ENCODE peak calls at places on chromosomes 16 and 17, in ten cellular contexts. One of them, this sample, is unnamed.

GRCh38 chr16:728890-729744 is 2.2 kb downstream of the HAGHL start:
- DNase-seq in ELR: no peak
- DNase-seq in adrenal gland: peak; percentile 63
- DNase-seq in testis: no peak
- DNase-seq in ACHN: no peak
- DNase-seq in left lung: no peak
- DNase-seq in T-helper 2 cell: no peak
- DNase-seq in transverse colon: no peak
- DNase-seq in NCI-H510A: no peak
- DNase-seq in anterior cingulate cortex: no peak
- DNase-seq in this sample: no peak

GRCh38 chr17:79919164-79919585 is 79.9 kb upstream of the CBX4 start:
- DNase-seq in adrenal gland: peak; percentile 94
- DNase-seq in ACHN: peak; percentile 94
- DNase-seq in testis: peak; percentile 96
- DNase-seq in left lung: peak; percentile 90
- DNase-seq in NCI-H510A: no peak
- DNase-seq in transverse colon: peak; percentile 94
- DNase-seq in anterior cingulate cortex: peak; percentile 50
- DNase-seq in ELR: no peak
- DNase-seq in T-helper 2 cell: no peak
- DNase-seq in this sample: peak; percentile 72

GRCh38 chr17:57332501-57332900 is 76.2 kb downstream of the MSI2 start:
- DNase-seq in adrenal gland: no peak
- DNase-seq in ELR: no peak
- DNase-seq in NCI-H510A: no peak
- DNase-seq in testis: no peak
- DNase-seq in T-helper 2 cell: no peak
- DNase-seq in anterior cingulate cortex: no peak
- DNase-seq in ACHN: no peak
- DNase-seq in left lung: no peak
- DNase-seq in transverse colon: no peak
- DNase-seq in this sample: no peak

GRCh38 chr17:80951121-80952090 is 40.2 kb upstream of the CHMP6 start:
- DNase-seq in transverse colon: no peak
- DNase-seq in anterior cingulate cortex: no peak
- DNase-seq in ELR: no peak
- DNase-seq in adrenal gland: no peak
- DNase-seq in T-helper 2 cell: no peak
- DNase-seq in ACHN: no peak
- DNase-seq in testis: no peak
- DNase-seq in left lung: peak; percentile 12
- DNase-seq in NCI-H510A: no peak
- DNase-seq in this sample: peak; percentile 14

GRCh38 chr17:50661348-50661747 is 26.7 kb downstream of the ABCC3 start:
- DNase-seq in ELR: no peak
- DNase-seq in transverse colon: no peak
- DNase-seq in adrenal gland: no peak
- DNase-seq in left lung: no peak
- DNase-seq in NCI-H510A: no peak
- DNase-seq in testis: no peak
- DNase-seq in anterior cingulate cortex: no peak
- DNase-seq in T-helper 2 cell: no peak
- DNase-seq in ACHN: no peak
- DNase-seq in this sample: no peak

GRCh38 chr17:3551189-3551588 is 6.4 kb downstream of the TRPV3 start:
- DNase-seq in adrenal gland: no peak
- DNase-seq in transverse colon: peak; percentile 63
- DNase-seq in NCI-H510A: no peak
- DNase-seq in left lung: no peak
- DNase-seq in anterior cingulate cortex: no peak
- DNase-seq in T-helper 2 cell: no peak
- DNase-seq in testis: no peak
- DNase-seq in ACHN: no peak
- DNase-seq in ELR: peak; percentile 24
- DNase-seq in this sample: no peak

GRCh38 chr16:53985865-53986264 is 281.9 kb downstream of the FTO start:
- DNase-seq in ACHN: no peak
- DNase-seq in anterior cingulate cortex: no peak
- DNase-seq in NCI-H510A: no peak
- DNase-seq in transverse colon: no peak
- DNase-seq in adrenal gland: no peak
- DNase-seq in testis: no peak
- DNase-seq in left lung: no peak
- DNase-seq in ELR: no peak
- DNase-seq in T-helper 2 cell: no peak
- DNase-seq in this sample: no peak

GRCh38 chr17:17236295-17237025 is 508 bp downstream of the FLCN start:
- DNase-seq in T-helper 2 cell: no peak
- DNase-seq in NCI-H510A: no peak
- DNase-seq in anterior cingulate cortex: no peak
- DNase-seq in ELR: peak; percentile 67
- DNase-seq in ACHN: peak; percentile 45
- DNase-seq in left lung: no peak
- DNase-seq in testis: no peak
- DNase-seq in transverse colon: peak; percentile 34
- DNase-seq in adrenal gland: no peak
- DNase-seq in this sample: peak; percentile 26

GRCh38 chr16:88509749-88510069 is 56.6 kb downstream of the ZFPM1 start:
- DNase-seq in T-helper 2 cell: no peak
- DNase-seq in anterior cingulate cortex: no peak
- DNase-seq in NCI-H510A: no peak
- DNase-seq in left lung: no peak
- DNase-seq in adrenal gland: no peak
- DNase-seq in testis: no peak
- DNase-seq in ELR: no peak
- DNase-seq in transverse colon: no peak
- DNase-seq in ACHN: no peak
- DNase-seq in this sample: no peak

GRCh38 chr17:29674270-29674669 is 51.6 kb upstream of the CORO6 start:
- DNase-seq in anterior cingulate cortex: no peak
- DNase-seq in NCI-H510A: no peak
- DNase-seq in adrenal gland: no peak
- DNase-seq in ACHN: no peak
- DNase-seq in left lung: no peak
- DNase-seq in ELR: no peak
- DNase-seq in T-helper 2 cell: no peak
- DNase-seq in transverse colon: no peak
- DNase-seq in testis: no peak
- DNase-seq in this sample: no peak

GRCh38 chr17:64781394-64781793 is 119.3 kb upstream of the SMURF2 start:
- DNase-seq in anterior cingulate cortex: no peak
- DNase-seq in transverse colon: peak; percentile 75
- DNase-seq in ELR: peak; percentile 55
- DNase-seq in T-helper 2 cell: peak; percentile 46
- DNase-seq in testis: no peak
- DNase-seq in left lung: peak; percentile 84
- DNase-seq in adrenal gland: peak; percentile 83
- DNase-seq in ACHN: no peak
- DNase-seq in NCI-H510A: peak; percentile 17
- DNase-seq in this sample: peak; percentile 65

GRCh38 chr16:2212362-2213324 is 2.0 kb upstream of the BRICD5 start:
- DNase-seq in anterior cingulate cortex: no peak
- DNase-seq in NCI-H510A: no peak
- DNase-seq in ACHN: no peak
- DNase-seq in left lung: peak; percentile 59
- DNase-seq in transverse colon: no peak
- DNase-seq in T-helper 2 cell: no peak
- DNase-seq in ELR: no peak
- DNase-seq in adrenal gland: peak; percentile 78
- DNase-seq in testis: peak; percentile 46
- DNase-seq in this sample: no peak

GRCh38 chr17:7046127-7046724 is 2.3 kb upstream of the SLC16A11 start:
- DNase-seq in testis: no peak
- DNase-seq in T-helper 2 cell: peak; percentile 27
- DNase-seq in ACHN: no peak
- DNase-seq in anterior cingulate cortex: no peak
- DNase-seq in left lung: peak; percentile 85
- DNase-seq in transverse colon: peak; percentile 95
- DNase-seq in ELR: peak; percentile 48
- DNase-seq in adrenal gland: peak; percentile 69
- DNase-seq in NCI-H510A: peak; percentile 93
- DNase-seq in this sample: peak; percentile 55

GRCh38 chr17:50955160-50955559 is 89.0 kb upstream of the TOB1 start:
- DNase-seq in adrenal gland: peak; percentile 69
- DNase-seq in left lung: no peak
- DNase-seq in ELR: no peak
- DNase-seq in NCI-H510A: no peak
- DNase-seq in T-helper 2 cell: no peak
- DNase-seq in testis: no peak
- DNase-seq in transverse colon: no peak
- DNase-seq in anterior cingulate cortex: no peak
- DNase-seq in ACHN: no peak
- DNase-seq in this sample: no peak

GRCh38 chr17:10349403-10349802 is 23.4 kb downstream of the MYH13 start:
- DNase-seq in ACHN: peak; percentile 26
- DNase-seq in NCI-H510A: no peak
- DNase-seq in ELR: no peak
- DNase-seq in anterior cingulate cortex: no peak
- DNase-seq in testis: no peak
- DNase-seq in transverse colon: no peak
- DNase-seq in left lung: no peak
- DNase-seq in T-helper 2 cell: no peak
- DNase-seq in adrenal gland: no peak
- DNase-seq in this sample: no peak

GRCh38 chr17:21033350-21033749 is 9.5 kb downstream of the USP22 start:
- DNase-seq in ACHN: no peak
- DNase-seq in T-helper 2 cell: no peak
- DNase-seq in ELR: peak; percentile 30
- DNase-seq in adrenal gland: peak; percentile 14
- DNase-seq in testis: no peak
- DNase-seq in transverse colon: no peak
- DNase-seq in anterior cingulate cortex: no peak
- DNase-seq in left lung: no peak
- DNase-seq in NCI-H510A: no peak
- DNase-seq in this sample: no peak

GRCh38 chr17:50358177-50358576 is 12.3 kb downstream of the XYLT2 start:
- DNase-seq in ELR: no peak
- DNase-seq in T-helper 2 cell: no peak
- DNase-seq in left lung: no peak
- DNase-seq in NCI-H510A: no peak
- DNase-seq in anterior cingulate cortex: no peak
- DNase-seq in adrenal gland: no peak
- DNase-seq in testis: no peak
- DNase-seq in ACHN: no peak
- DNase-seq in transverse colon: no peak
- DNase-seq in this sample: no peak

GRCh38 chr17:31533546-31534155 is 142.2 kb downstream of the RAB11FIP4 start:
- DNase-seq in testis: peak; percentile 54
- DNase-seq in NCI-H510A: no peak
- DNase-seq in ACHN: peak; percentile 79
- DNase-seq in transverse colon: no peak
- DNase-seq in ELR: peak; percentile 91
- DNase-seq in adrenal gland: no peak
- DNase-seq in anterior cingulate cortex: no peak
- DNase-seq in left lung: no peak
- DNase-seq in T-helper 2 cell: no peak
- DNase-seq in this sample: peak; percentile 80

GRCh38 chr16:13014516-13014915 is 113.1 kb downstream of the SHISA9 start:
- DNase-seq in ACHN: peak; percentile 38
- DNase-seq in testis: no peak
- DNase-seq in ELR: no peak
- DNase-seq in left lung: no peak
- DNase-seq in transverse colon: no peak
- DNase-seq in adrenal gland: no peak
- DNase-seq in T-helper 2 cell: no peak
- DNase-seq in anterior cingulate cortex: no peak
- DNase-seq in NCI-H510A: no peak
- DNase-seq in this sample: peak; percentile 91

GRCh38 chr17:11264183-11264871 is 23.3 kb downstream of the SHISA6 start:
- DNase-seq in adrenal gland: no peak
- DNase-seq in transverse colon: no peak
- DNase-seq in T-helper 2 cell: no peak
- DNase-seq in ACHN: peak; percentile 6
- DNase-seq in testis: no peak
- DNase-seq in ELR: peak; percentile 7
- DNase-seq in anterior cingulate cortex: no peak
- DNase-seq in left lung: no peak
- DNase-seq in NCI-H510A: no peak
- DNase-seq in this sample: no peak

GRCh38 chr17:82752371-82753200 is 721 bp downstream of the TBCD start:
- DNase-seq in left lung: no peak
- DNase-seq in anterior cingulate cortex: no peak
- DNase-seq in testis: peak; percentile 24
- DNase-seq in T-helper 2 cell: no peak
- DNase-seq in adrenal gland: no peak
- DNase-seq in NCI-H510A: no peak
- DNase-seq in transverse colon: peak; percentile 39
- DNase-seq in ACHN: peak; percentile 36
- DNase-seq in ELR: peak; percentile 63
- DNase-seq in this sample: peak; percentile 22

GRCh38 chr16:65120811-65121721 is 797 bp downstream of the CDH11 start:
- DNase-seq in anterior cingulate cortex: no peak
- DNase-seq in left lung: no peak
- DNase-seq in T-helper 2 cell: no peak
- DNase-seq in adrenal gland: no peak
- DNase-seq in ELR: peak; percentile 9
- DNase-seq in transverse colon: no peak
- DNase-seq in ACHN: no peak
- DNase-seq in testis: peak; percentile 35
- DNase-seq in NCI-H510A: no peak
- DNase-seq in this sample: no peak

GRCh38 chr17:32546031-32546444 is 59.2 kb downstream of the CDK5R1 start:
- DNase-seq in ELR: peak; percentile 9
- DNase-seq in NCI-H510A: no peak
- DNase-seq in T-helper 2 cell: no peak
- DNase-seq in ACHN: no peak
- DNase-seq in anterior cingulate cortex: peak; percentile 60
- DNase-seq in testis: no peak
- DNase-seq in transverse colon: no peak
- DNase-seq in left lung: no peak
- DNase-seq in adrenal gland: no peak
- DNase-seq in this sample: no peak

This sample was measured in SW480.